ENCODE peak calls at places on chromosomes 1 and 21, in seven cellular contexts. Q is IMR-90, N is H9, O is H1, R is mesendoderm, T is mesenchymal stem cell, X is neuronal stem cell. E is an unnamed sample.
A peak's percentile ranks its signal among the peaks of the same experiment; 100 is the strongest.

GRCh38 chr21:46634427-46634826 is 1.0 kb upstream of the PRMT2 start:
- DNase-seq in Q (no peak), O (no peak), T (no peak), N (no peak), X (no peak), R (no peak), E (peak; percentile 13)

GRCh38 chr1:176803042-176803441 is 340.1 kb downstream of the PAPPA2 start:
- DNase-seq in R (no peak), N (no peak), X (no peak), Q (no peak), O (no peak), T (no peak), E (no peak)

GRCh38 chr1:223204424-223204823 is 61.4 kb upstream of the TLR5 start:
- DNase-seq in T (no peak), N (no peak), R (no peak), X (no peak), Q (no peak), O (no peak), E (no peak)

GRCh38 chr21:46048926-46049889 is 48.7 kb upstream of the COL6A2 start:
- DNase-seq in R (peak; percentile 63), Q (peak; percentile 100), N (peak; percentile 59), T (peak; percentile 100), O (peak; percentile 47), X (no peak), E (peak; percentile 90)

GRCh38 chr1:185917646-185918045 is 183.5 kb downstream of the HMCN1 start:
- DNase-seq in T (peak; percentile 66), Q (peak; percentile 66), N (peak; percentile 56), X (peak; percentile 21), R (peak; percentile 77), O (no peak), E (peak; percentile 22)

GRCh38 chr1:59083946-59084865 is 212.7 kb upstream of the FGGY start:
- DNase-seq in N (peak; percentile 66), R (peak; percentile 85), Q (peak; percentile 41), O (no peak), T (no peak), X (no peak), E (no peak)

GRCh38 chr1:18452550-18452949 is 28.2 kb upstream of the KLHDC7A start:
- DNase-seq in O (no peak), X (peak; percentile 17), T (no peak), R (peak; percentile 64), Q (no peak), N (peak; percentile 43), E (peak; percentile 24)

GRCh38 chr1:241475688-241476087 is 43.9 kb downstream of the FH start:
- DNase-seq in X (no peak), R (no peak), O (no peak), T (peak; percentile 5), Q (peak; percentile 47), N (no peak), E (peak; percentile 2)

GRCh38 chr1:59695301-59695700 is 119.4 kb upstream of the HOOK1 start:
- DNase-seq in N (no peak), Q (no peak), X (no peak), O (no peak), T (peak; percentile 43), R (no peak), E (no peak)

GRCh38 chr21:42079939-42080787 is 9.0 kb downstream of the UMODL1 start:
- DNase-seq in O (no peak), Q (peak; percentile 11), T (peak; percentile 42), X (no peak), N (no peak), R (peak; percentile 71), E (peak; percentile 23)

GRCh38 chr1:235295902-235296350 is 32.1 kb downstream of the ARID4B start:
- DNase-seq in T (peak; percentile 26), Q (peak; percentile 81), N (no peak), R (no peak), X (no peak), O (no peak), E (peak; percentile 71)

GRCh38 chr1:194045416-194045815 is 859.0 kb upstream of the B3GALT2 start:
- DNase-seq in X (no peak), R (no peak), O (no peak), Q (peak; percentile 78), N (no peak), T (peak; percentile 51), E (no peak)

GRCh38 chr1:67542747-67543146 is 112.5 kb upstream of the SERBP1 start:
- DNase-seq in T (no peak), X (no peak), Q (no peak), N (no peak), R (no peak), O (no peak), E (no peak)

GRCh38 chr1:227789881-227790400 is 25.5 kb upstream of the PRSS38 start:
- DNase-seq in Q (no peak), X (no peak), R (no peak), O (peak; percentile 39), T (no peak), N (no peak), E (no peak)

DNA sequence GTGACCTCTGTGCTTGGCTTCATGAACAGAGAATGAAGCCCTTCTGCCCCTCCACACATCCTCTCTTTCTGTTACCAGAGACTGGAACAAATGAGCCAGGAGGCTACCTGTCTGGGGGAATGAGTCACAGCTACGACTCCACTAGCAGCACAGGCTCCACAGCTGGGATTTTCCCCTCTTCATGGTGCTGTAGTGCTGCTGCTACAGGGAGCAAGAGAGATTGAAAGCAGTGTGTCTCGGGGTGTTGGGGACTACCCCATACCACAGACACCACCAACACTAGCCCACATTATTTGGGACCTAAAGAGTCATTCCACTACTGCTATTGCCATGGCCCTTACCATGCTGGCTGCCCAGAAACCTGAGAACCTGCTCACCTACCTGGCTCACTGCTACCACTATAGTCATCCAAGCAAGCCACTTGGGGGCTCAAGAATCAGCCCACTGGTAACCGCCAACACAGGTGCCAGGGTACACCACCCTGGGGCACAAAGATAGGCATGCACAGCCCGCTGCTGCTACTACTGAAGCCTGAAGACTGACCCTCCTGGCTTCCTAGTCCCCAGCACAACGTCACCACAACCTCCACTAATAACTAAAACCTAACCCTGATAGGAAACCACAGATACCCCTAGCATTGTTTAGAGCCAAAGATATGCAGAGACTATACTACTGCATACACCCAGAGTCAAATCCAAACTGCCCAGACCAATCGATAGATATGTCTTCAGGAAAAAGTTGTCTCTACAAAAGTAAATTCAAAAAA is 17.7 kb downstream of the CD1E start:
- DNase-seq in Q (no peak), T (no peak), O (no peak), R (no peak), X (no peak), N (no peak), E (no peak)
- H3K79me1 ChIP-seq in Q (no peaks in the 10 kb centered on the region), T (no peaks in the 10 kb centered on the region), O (no peaks in the 10 kb centered on the region), R (no peaks in the 10 kb centered on the region), X (no peaks in the 10 kb centered on the region), N (no peaks in the 10 kb centered on the region), E (no peaks in the 10 kb centered on the region)

GRCh38 chr1:245873883-245874671 is 633.0 kb downstream of the SMYD3 start:
- DNase-seq in R (peak; percentile 18), X (no peak), O (no peak), N (no peak), T (peak; percentile 54), Q (peak; percentile 65), E (no peak)

GRCh38 chr1:245877976-245878375 is 629.1 kb downstream of the SMYD3 start:
- DNase-seq in T (no peak), R (no peak), Q (no peak), O (no peak), X (no peak), N (no peak), E (no peak)

GRCh38 chr1:245876586-245876985 is 630.5 kb downstream of the SMYD3 start:
- DNase-seq in T (peak; percentile 62), N (no peak), R (no peak), Q (peak; percentile 69), O (no peak), X (no peak), E (peak; percentile 92)

GRCh38 chr1:245874942-245875580 is 632.0 kb downstream of the SMYD3 start:
- DNase-seq in O (no peak), R (no peak), T (peak; percentile 95), N (no peak), X (no peak), Q (peak; percentile 100), E (peak; percentile 4)

GRCh38 chr1:245875581-245876263 is 631.4 kb downstream of the SMYD3 start:
- DNase-seq in R (no peak), X (no peak), O (no peak), Q (no peak), N (no peak), T (peak; percentile 20), E (no peak)
- H3K79me1 ChIP-seq in R (no peaks in the 10 kb centered on the region), X (no peaks in the 10 kb centered on the region), O (no peaks in the 10 kb centered on the region), Q (peaks cover 11% of the 10 kb centered on the region), N (no peaks in the 10 kb centered on the region), T (no peaks in the 10 kb centered on the region), E (no peaks in the 10 kb centered on the region)

DNA sequence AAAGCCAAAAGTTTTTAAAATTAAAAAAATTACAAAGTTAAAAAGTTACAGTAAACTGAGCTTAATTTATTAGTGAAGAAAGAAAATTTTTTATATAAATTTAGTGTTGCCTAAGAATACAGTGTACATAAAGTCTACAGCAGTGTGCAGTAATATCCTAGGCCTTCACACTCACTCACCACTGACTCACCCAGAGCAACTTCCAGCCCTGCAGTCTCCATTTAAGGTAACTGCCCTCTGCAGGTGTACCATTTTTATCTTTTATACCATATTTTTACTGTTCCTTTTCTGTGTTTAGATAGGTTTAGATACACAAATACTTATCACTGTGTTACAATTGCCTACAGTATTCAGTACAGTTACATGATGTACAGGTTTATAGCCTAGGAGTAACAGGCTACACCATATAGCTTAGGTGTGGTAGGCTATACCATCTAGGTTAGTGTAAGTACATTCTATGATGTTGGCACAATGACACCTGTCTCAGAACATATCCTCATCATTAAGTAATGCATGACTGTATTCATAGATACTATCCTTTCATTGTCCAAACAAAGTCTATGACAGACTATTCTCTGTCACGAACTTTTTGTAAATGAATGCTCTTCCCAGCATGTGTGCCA is 78.6 kb upstream of the PBX1 start:
- DNase-seq in O (no peak), N (no peak), T (no peak), R (no peak), Q (no peak), X (no peak), E (no peak)
- H3K79me1 ChIP-seq in O (no peaks in the 10 kb centered on the region), N (no peaks in the 10 kb centered on the region), T (no peaks in the 10 kb centered on the region), R (no peaks in the 10 kb centered on the region), Q (no peaks in the 10 kb centered on the region), X (no peaks in the 10 kb centered on the region), E (no peaks in the 10 kb centered on the region)

GRCh38 chr1:21911205-21912001 is 25.7 kb downstream of the HSPG2 start:
- DNase-seq in Q (no peak), O (no peak), R (no peak), N (no peak), X (no peak), T (peak; percentile 41), E (no peak)
- H3K79me1 ChIP-seq in Q (peaks cover 94% of the 10 kb centered on the region), O (peaks cover 2% of the 10 kb centered on the region), R (peaks cover 8% of the 10 kb centered on the region), N (no peaks in the 10 kb centered on the region), X (peaks cover 3% of the 10 kb centered on the region), T (peaks cover 25% of the 10 kb centered on the region), E (peaks cover 50% of the 10 kb centered on the region)

DNA sequence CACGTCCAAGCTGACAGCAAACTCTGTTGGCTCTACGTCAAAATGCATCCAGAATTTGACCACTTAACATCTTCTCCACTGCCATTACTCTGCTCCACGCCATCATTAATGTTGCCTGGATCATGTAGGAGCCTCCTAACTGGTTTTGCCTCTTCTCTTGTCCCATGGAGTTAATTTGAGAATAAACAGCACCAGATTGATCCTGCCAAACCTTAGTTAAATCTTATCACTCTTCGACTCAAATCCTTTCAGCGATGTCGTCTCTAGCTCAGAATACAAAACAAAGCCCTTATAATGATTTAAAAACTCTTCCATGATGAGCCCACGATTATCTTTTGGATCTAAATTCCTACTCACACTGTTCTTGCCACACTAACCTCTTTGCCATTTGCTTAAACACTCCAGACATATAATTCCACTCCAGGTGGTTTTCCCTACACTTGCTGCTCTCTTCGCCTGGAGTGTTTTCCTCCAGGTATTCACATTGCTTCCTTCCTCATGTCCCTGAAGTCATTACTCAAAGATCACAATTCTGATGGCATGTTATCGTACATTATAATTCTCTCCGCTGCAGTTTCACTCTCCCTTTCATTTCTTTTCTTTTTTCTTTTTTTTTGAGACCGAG is 90.7 kb upstream of the KCNK2 start:
- DNase-seq in N (no peak), T (no peak), R (no peak), Q (no peak), X (no peak), O (no peak), E (peak; percentile 52)
- H3K79me1 ChIP-seq in N (no peaks in the 10 kb centered on the region), T (no peaks in the 10 kb centered on the region), R (no peaks in the 10 kb centered on the region), Q (no peaks in the 10 kb centered on the region), X (no peaks in the 10 kb centered on the region), O (no peaks in the 10 kb centered on the region), E (no peaks in the 10 kb centered on the region)

E was measured in trophoblast cell.